ENCODE peak calls at places on chromosomes 5 and 9, in nine cellular contexts. J is NCI-H748 treated with DMSO at 0.1 percent for 48 hours; D is stimulated activated CD4-positive, alpha-beta T cell treated with anti-CD3 and anti-CD28 coated beads, Interleukin-15, amount 100 ng/mL, for 1 hour; I is NCI-H2171; Z is ACHN; P is RPMI8226; R is NCI-H1092 treated with DMSO at 0.1 percent for 48 hours; C is B cell; N is endothelial cell of umbilical vein. T is an unnamed sample.

GRCh38 chr9:136354592-136355085 is 8.9 kb downstream of the DNLZ start:
- DNase-seq in P (no peak), Z (no peak), D (no peak), J (no peak), N (no peak), C (no peak), I (no peak), R (no peak), T (peak)

GRCh38 chr5:15763754-15764153 is 263.8 kb downstream of the FBXL7 start:
- DNase-seq in C (no peak), J (no peak), R (no peak), P (no peak), I (no peak), Z (no peak), N (no peak), D (no peak), T (no peak)

GRCh38 chr5:130333089-130333488 is 428.8 kb downstream of the CHSY3 start:
- DNase-seq in N (peak), C (no peak), D (no peak), Z (peak), I (no peak), J (no peak), P (no peak), R (no peak), T (no peak)

GRCh38 chr5:9498541-9499497 is 47.1 kb downstream of the SEMA5A start:
- DNase-seq in C (no peak), I (no peak), Z (peak), N (no peak), R (no peak), J (peak), D (no peak), P (peak), T (no peak)

GRCh38 chr9:83119873-83120272 is 56.9 kb upstream of the RASEF start:
- DNase-seq in I (no peak), J (no peak), P (no peak), D (no peak), R (no peak), Z (no peak), C (no peak), N (no peak), T (no peak)

GRCh38 chr9:21579209-21579608 is 97.1 kb upstream of the IFNE start:
- DNase-seq in C (no peak), P (peak), D (no peak), N (no peak), J (no peak), I (no peak), Z (no peak), R (no peak), T (no peak)

GRCh38 chr5:55062039-55062779 is 38.2 kb downstream of the GZMK start:
- DNase-seq in P (no peak), Z (no peak), C (no peak), N (no peak), J (peak), I (no peak), R (no peak), D (no peak), T (no peak)

GRCh38 chr5:124580925-124581821 is 165.3 kb downstream of the ZNF608 start:
- DNase-seq in R (no peak), N (peak), I (no peak), J (no peak), D (no peak), C (no peak), P (no peak), Z (no peak), T (no peak)

GRCh38 chr9:37464426-37465248 is 613 bp downstream of the ZBTB5 start:
- DNase-seq in D (no peak), P (peak), I (peak), C (peak), Z (peak), R (no peak), N (peak), J (peak), T (peak)

GRCh38 chr9:107251756-107252322 is 31.2 kb upstream of the RAD23B start:
- DNase-seq in I (peak), R (no peak), P (no peak), J (no peak), D (no peak), N (no peak), C (no peak), Z (no peak), T (peak)

GRCh38 chr5:157232706-157233105 is 33.2 kb upstream of the CYFIP2 start:
- DNase-seq in Z (no peak), C (no peak), J (no peak), P (no peak), D (no peak), R (no peak), N (no peak), I (no peak), T (no peak)

GRCh38 chr9:37859043-37859442 is 44.9 kb downstream of the SLC25A51 start:
- DNase-seq in Z (peak), C (no peak), N (peak), D (no peak), J (no peak), P (no peak), R (no peak), I (no peak), T (no peak)

GRCh38 chr9:123322771-123323481 is 33.1 kb upstream of the CRB2 start:
- DNase-seq in Z (no peak), N (no peak), P (peak), R (no peak), J (no peak), C (peak), I (no peak), D (peak), T (no peak)